ENCODE peak calls at places on chromosomes 7 and 10, in seven cellular contexts. E is tibial nerve; G is neural crest cell; V is progenitor cell of endocrine pancreas; P is CD8-positive, alpha-beta T cell; D is glutamatergic neuron; R is fibroblast of the aortic adventitia. N is an unnamed sample.

GRCh38 chr7:12458520-12459131 is 55.0 kb upstream of the VWDE start:
- DNase-seq in G (no peak), D (no peak), E (no peak), R (peak; percentile 53), P (no peak), V (no peak), N (peak; percentile 14)

GRCh38 chr10:93542358-93542791 is 24.1 kb upstream of the FFAR4 start:
- DNase-seq in P (no peak), D (peak; percentile 58), G (no peak), V (no peak), R (peak; percentile 68), E (no peak), N (peak; percentile 25)

GRCh38 chr7:90594791-90595317 is 1.3 kb upstream of the CDK14 start:
- DNase-seq in G (no peak), D (peak; percentile 41), V (no peak), R (peak; percentile 85), P (no peak), E (peak; percentile 28), N (peak; percentile 32)

GRCh38 chr7:112009081-112009480 is 197.1 kb downstream of the DOCK4 start:
- DNase-seq in E (no peak), R (peak; percentile 70), G (no peak), V (no peak), P (no peak), D (no peak), N (no peak)

GRCh38 chr7:1946461-1947450 is 276.7 kb downstream of the ELFN1 start:
- DNase-seq in V (no peak), E (no peak), R (no peak), G (no peak), P (no peak), D (peak; percentile 22), N (no peak)

GRCh38 chr7:88317422-88317821 is 10.7 kb upstream of the STEAP4 start:
- DNase-seq in D (no peak), E (no peak), R (no peak), V (no peak), P (no peak), G (no peak), N (no peak)

GRCh38 chr7:27764109-27764508 is 24.1 kb downstream of the TAX1BP1 start:
- DNase-seq in R (peak; percentile 12), G (no peak), D (no peak), E (no peak), V (no peak), P (no peak), N (no peak)

GRCh38 chr7:54839538-54840213 is 80.7 kb upstream of the SEC61G start:
- DNase-seq in R (peak; percentile 82), E (peak; percentile 52), G (peak; percentile 35), V (peak; percentile 31), P (no peak), D (peak; percentile 77), N (peak; percentile 81)

GRCh38 chr10:24132741-24133140 is 76.2 kb upstream of the KIAA1217 start:
- DNase-seq in R (peak; percentile 37), V (no peak), G (no peak), D (no peak), E (no peak), P (no peak), N (no peak)

GRCh38 chr10:96863922-96864543 is 31.9 kb downstream of the LCOR start:
- DNase-seq in V (no peak), R (peak; percentile 46), E (no peak), G (no peak), D (no peak), P (no peak), N (no peak)

GRCh38 chr10:103786020-103786419 is 69.4 kb downstream of the SH3PXD2A start:
- DNase-seq in D (no peak), G (no peak), V (no peak), R (no peak), E (no peak), P (no peak), N (no peak)

GRCh38 chr10:111018021-111018420 is 58.8 kb upstream of the ADRA2A start:
- DNase-seq in V (no peak), E (no peak), R (peak; percentile 14), D (no peak), P (no peak), G (no peak), N (no peak)

GRCh38 chr7:141497391-141497790 is 53.8 kb upstream of the AGK start:
- DNase-seq in R (no peak), V (no peak), D (no peak), E (no peak), G (no peak), P (no peak), N (no peak)

GRCh38 chr7:44967571-44968446 is 11.0 kb downstream of the MYO1G start:
- DNase-seq in P (no peak), V (no peak), E (no peak), G (no peak), D (no peak), R (peak; percentile 35), N (peak; percentile 61)

GRCh38 chr10:91163709-91164474 is 56.6 kb upstream of the PCGF5 start:
- DNase-seq in P (peak; percentile 13), R (peak; percentile 72), E (peak; percentile 32), D (peak; percentile 23), G (no peak), V (peak; percentile 25), N (no peak)

GRCh38 chr10:97943294-97943693 is 87.1 kb downstream of the CRTAC1 start:
- DNase-seq in G (no peak), R (no peak), D (no peak), P (no peak), E (no peak), V (no peak), N (no peak)

DNA sequence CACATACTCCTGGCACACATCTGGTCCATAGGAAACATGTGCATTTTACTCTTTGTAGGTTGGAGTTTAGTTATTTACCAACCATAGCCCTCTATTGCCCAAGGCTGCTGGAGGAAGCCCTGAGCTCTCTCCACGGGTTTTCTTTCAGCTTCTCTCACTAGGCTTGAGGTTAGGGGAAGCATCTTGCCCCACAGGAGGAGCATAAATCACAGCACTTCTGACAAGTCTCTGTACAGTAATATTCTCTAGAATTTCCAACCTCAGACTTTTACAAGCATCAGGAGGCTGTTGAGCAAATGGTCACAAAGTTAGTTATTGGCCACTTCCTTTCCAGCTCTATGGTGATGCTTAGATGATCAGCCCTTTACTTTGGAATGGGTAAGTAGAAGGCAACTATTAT is 122.9 kb upstream of the GLI3 start:
- DNase-seq in R (no peak), G (no peak), V (no peak), E (no peak), P (no peak), D (no peak), N (no peak)
- TF ChIP-seq CTCF in R (no peak), G (no peak), V (no peak), E (no peak), P (no peak), D (no peak), N (no peak)

GRCh38 chr7:99734987-99735386 is at the start of gene CYP3A7:
- DNase-seq in D (no peak), V (no peak), R (peak; percentile 6), G (no peak), E (no peak), P (no peak), N (no peak)

GRCh38 chr7:99731638-99732374 is 3.2 kb downstream of the CYP3A7 start:
- DNase-seq in R (no peak), G (no peak), E (no peak), P (no peak), V (no peak), D (no peak), N (no peak)

GRCh38 chr7:99730992-99731391 is 4.0 kb downstream of the CYP3A7 start:
- DNase-seq in P (no peak), V (no peak), R (no peak), G (no peak), D (no peak), E (no peak), N (no peak)

GRCh38 chr7:99733003-99733402 is 2.0 kb downstream of the CYP3A7 start:
- DNase-seq in E (no peak), V (no peak), G (no peak), R (no peak), D (no peak), P (no peak), N (no peak)

DNA sequence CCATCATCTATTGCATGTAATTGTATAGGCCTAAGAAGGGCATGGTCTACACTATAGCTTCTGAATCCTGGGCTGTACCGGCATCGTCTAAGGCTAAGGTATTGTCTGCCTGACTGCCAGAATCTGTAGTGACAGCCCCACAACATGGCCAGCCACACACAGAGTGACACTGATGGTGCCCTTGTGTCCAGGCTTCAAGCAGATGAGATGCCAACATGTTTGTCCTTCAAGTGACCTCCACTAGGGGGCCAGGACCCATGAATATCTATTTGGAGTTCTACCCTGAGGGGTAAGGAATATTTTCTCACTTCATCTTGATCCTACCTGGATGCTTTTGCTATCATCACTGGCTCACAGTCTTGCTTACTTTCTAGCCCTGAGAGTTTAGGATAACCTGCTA is 1.5 kb downstream of the CYP3A7 start:
- DNase-seq in V (no peak), G (no peak), R (no peak), E (no peak), D (no peak), P (no peak), N (peak; percentile 5)
- TF ChIP-seq CTCF in V (peak; percentile 46), G (peak; percentile 46), R (peak; percentile 35), E (no peak), D (no peak), P (peak; percentile 29), N (peak; percentile 53)

GRCh38 chr7:149547126-149547525 is 49.5 kb upstream of the ZNF746 start:
- DNase-seq in G (no peak), P (no peak), R (no peak), V (no peak), D (no peak), E (no peak), N (no peak)
- TF ChIP-seq CTCF in G (no peak), P (no peak), R (no peak), V (no peak), D (no peak), E (no peak), N (no peak)

GRCh38 chr10:69957516-69958231 is 95.0 kb upstream of the MACROH2A2 start:
- DNase-seq in V (no peak), G (no peak), D (no peak), P (no peak), E (no peak), R (no peak), N (no peak)

GRCh38 chr10:69955897-69956832 is 96.5 kb upstream of the MACROH2A2 start:
- DNase-seq in V (no peak), D (no peak), E (no peak), G (no peak), P (no peak), R (no peak), N (no peak)

GRCh38 chr10:69958232-69958902 is 94.3 kb upstream of the MACROH2A2 start:
- DNase-seq in D (no peak), G (no peak), E (no peak), R (peak; percentile 66), P (no peak), V (no peak), N (peak; percentile 36)

GRCh38 chr10:69955211-69955805 is 97.3 kb upstream of the MACROH2A2 start:
- DNase-seq in G (no peak), V (no peak), D (no peak), P (no peak), E (no peak), R (no peak), N (no peak)

GRCh38 chr10:69956833-69957230 is 95.8 kb upstream of the MACROH2A2 start:
- DNase-seq in G (no peak), V (no peak), R (no peak), P (no peak), E (no peak), D (no peak), N (no peak)
- TF ChIP-seq CTCF in G (no peak), V (no peak), R (no peak), P (no peak), E (no peak), D (no peak), N (no peak)

N was measured in endothelial cell.